ENCODE peak calls at places on chromosomes 5 and 9, in six cellular contexts. One of them, this sample, is unnamed.

GRCh38 chr9:136365775-136366223 is 2.3 kb upstream of the DNLZ start:
- DNase-seq in GM12891: no peak
- DNase-seq in SK-N-SH: no peak
- DNase-seq in HepG2: no peak
- DNase-seq in H1: no peak
- DNase-seq in GM12878: no peak
- DNase-seq in this sample: no peak

GRCh38 chr5:134436523-134437339 is 25.1 kb upstream of the CDKN2AIPNL start:
- DNase-seq in H1: no peak
- DNase-seq in SK-N-SH: no peak
- DNase-seq in GM12878: peak
- DNase-seq in GM12891: peak
- DNase-seq in HepG2: peak
- DNase-seq in this sample: peak

GRCh38 chr5:50866415-50866814 is 200.0 kb downstream of the PARP8 start:
- DNase-seq in HepG2: no peak
- DNase-seq in H1: no peak
- DNase-seq in GM12891: no peak
- DNase-seq in SK-N-SH: no peak
- DNase-seq in GM12878: no peak
- DNase-seq in this sample: no peak

GRCh38 chr9:19782005-19782404 is 6.8 kb downstream of the SLC24A2 start:
- DNase-seq in HepG2: no peak
- DNase-seq in SK-N-SH: no peak
- DNase-seq in GM12878: no peak
- DNase-seq in GM12891: no peak
- DNase-seq in H1: no peak
- DNase-seq in this sample: no peak

GRCh38 chr5:65481171-65481575 is 547 bp downstream of the ADAMTS6 start:
- DNase-seq in GM12891: no peak
- DNase-seq in SK-N-SH: peak
- DNase-seq in GM12878: no peak
- DNase-seq in HepG2: no peak
- DNase-seq in H1: no peak
- DNase-seq in this sample: no peak

GRCh38 chr5:111548992-111549649 is 36.8 kb upstream of the STARD4 start:
- DNase-seq in SK-N-SH: no peak
- DNase-seq in GM12891: no peak
- DNase-seq in H1: no peak
- DNase-seq in GM12878: no peak
- DNase-seq in HepG2: no peak
- DNase-seq in this sample: no peak

GRCh38 chr9:70563437-70564204 is 149.2 kb upstream of the KLF9 start:
- DNase-seq in GM12878: peak
- DNase-seq in GM12891: peak
- DNase-seq in SK-N-SH: no peak
- DNase-seq in H1: no peak
- DNase-seq in HepG2: no peak
- DNase-seq in this sample: peak

GRCh38 chr5:153508700-153509099 is 18.2 kb downstream of the GRIA1 start:
- DNase-seq in GM12878: no peak
- DNase-seq in GM12891: no peak
- DNase-seq in H1: no peak
- DNase-seq in HepG2: no peak
- DNase-seq in SK-N-SH: no peak
- DNase-seq in this sample: no peak

GRCh38 chr5:74192606-74193299 is 447.8 kb downstream of the ENC1 start:
- DNase-seq in H1: no peak
- DNase-seq in HepG2: no peak
- DNase-seq in SK-N-SH: no peak
- DNase-seq in GM12891: no peak
- DNase-seq in GM12878: no peak
- DNase-seq in this sample: no peak

GRCh38 chr5:172919525-172920446 is 39.4 kb upstream of the RPL26L1 start:
- DNase-seq in GM12891: no peak
- DNase-seq in SK-N-SH: no peak
- DNase-seq in HepG2: no peak
- DNase-seq in GM12878: no peak
- DNase-seq in H1: no peak
- DNase-seq in this sample: no peak

GRCh38 chr5:17218353-17219005 is 1.0 kb downstream of the BASP1 start:
- DNase-seq in SK-N-SH: peak
- DNase-seq in HepG2: no peak
- DNase-seq in H1: no peak
- DNase-seq in GM12891: no peak
- DNase-seq in GM12878: no peak
- DNase-seq in this sample: no peak

GRCh38 chr9:37187713-37188439 is 67.5 kb downstream of the ZCCHC7 start:
- DNase-seq in HepG2: no peak
- DNase-seq in SK-N-SH: no peak
- DNase-seq in GM12878: peak
- DNase-seq in GM12891: no peak
- DNase-seq in H1: no peak
- DNase-seq in this sample: no peak

GRCh38 chr5:123549256-123549904 is 37.4 kb downstream of the CSNK1G3 start:
- DNase-seq in GM12878: peak
- DNase-seq in SK-N-SH: no peak
- DNase-seq in H1: no peak
- DNase-seq in GM12891: no peak
- DNase-seq in HepG2: no peak
- DNase-seq in this sample: peak

GRCh38 chr5:136079195-136079985 is 50.6 kb downstream of the TGFBI start:
- DNase-seq in H1: no peak
- DNase-seq in HepG2: no peak
- DNase-seq in GM12891: peak
- DNase-seq in GM12878: no peak
- DNase-seq in SK-N-SH: no peak
- DNase-seq in this sample: no peak

GRCh38 chr9:128825923-128826702 is 3.5 kb downstream of the SPOUT1 start:
- DNase-seq in GM12878: no peak
- DNase-seq in HepG2: no peak
- DNase-seq in SK-N-SH: peak
- DNase-seq in H1: no peak
- DNase-seq in GM12891: no peak
- DNase-seq in this sample: no peak

GRCh38 chr9:99929652-99930051 is 23.2 kb downstream of the STX17 start:
- DNase-seq in HepG2: no peak
- DNase-seq in GM12891: no peak
- DNase-seq in SK-N-SH: no peak
- DNase-seq in GM12878: no peak
- DNase-seq in H1: no peak
- DNase-seq in this sample: no peak

GRCh38 chr9:87193925-87194380 is 246.6 kb upstream of the GAS1 start:
- DNase-seq in H1: no peak
- DNase-seq in GM12878: no peak
- DNase-seq in HepG2: no peak
- DNase-seq in SK-N-SH: no peak
- DNase-seq in GM12891: no peak
- DNase-seq in this sample: no peak

GRCh38 chr5:121218086-121218485 is 633.6 kb upstream of the FTMT start:
- DNase-seq in HepG2: no peak
- DNase-seq in GM12878: no peak
- DNase-seq in SK-N-SH: no peak
- DNase-seq in H1: no peak
- DNase-seq in GM12891: no peak
- DNase-seq in this sample: no peak

GRCh38 chr5:131466171-131466766 is 168.8 kb downstream of the RAPGEF6 start:
- DNase-seq in SK-N-SH: no peak
- DNase-seq in GM12891: no peak
- DNase-seq in H1: no peak
- DNase-seq in HepG2: no peak
- DNase-seq in GM12878: no peak
- DNase-seq in this sample: no peak

GRCh38 chr5:6516823-6517222 is 68.2 kb downstream of the UBE2QL1 start:
- DNase-seq in GM12891: no peak
- DNase-seq in SK-N-SH: no peak
- DNase-seq in H1: no peak
- DNase-seq in HepG2: no peak
- DNase-seq in GM12878: no peak
- DNase-seq in this sample: no peak

GRCh38 chr9:132717326-132717945 is 47.2 kb downstream of the GTF3C4 start:
- DNase-seq in GM12891: no peak
- DNase-seq in SK-N-SH: no peak
- DNase-seq in GM12878: no peak
- DNase-seq in H1: no peak
- DNase-seq in HepG2: no peak
- DNase-seq in this sample: no peak

GRCh38 chr9:70110194-70111041 is 66.8 kb downstream of the MAMDC2 start:
- DNase-seq in H1: no peak
- DNase-seq in GM12891: no peak
- DNase-seq in HepG2: no peak
- DNase-seq in SK-N-SH: no peak
- DNase-seq in GM12878: no peak
- DNase-seq in this sample: no peak

GRCh38 chr9:97990259-97990658 is 7.1 kb downstream of the ANP32B start:
- DNase-seq in HepG2: no peak
- DNase-seq in GM12891: no peak
- DNase-seq in GM12878: no peak
- DNase-seq in SK-N-SH: peak
- DNase-seq in H1: no peak
- DNase-seq in this sample: no peak

GRCh38 chr9:4923580-4924544 is 61.2 kb upstream of the JAK2 start:
- DNase-seq in GM12891: peak
- DNase-seq in GM12878: no peak
- DNase-seq in SK-N-SH: peak
- DNase-seq in HepG2: peak
- DNase-seq in H1: no peak
- DNase-seq in this sample: peak

GRCh38 chr5:33690736-33691135 is 201.1 kb downstream of the ADAMTS12 start:
- DNase-seq in HepG2: no peak
- DNase-seq in GM12878: no peak
- DNase-seq in GM12891: no peak
- DNase-seq in SK-N-SH: no peak
- DNase-seq in H1: no peak
- DNase-seq in this sample: no peak

GRCh38 chr5:25754895-25755294 is 1110.1 kb upstream of the CDH10 start:
- DNase-seq in SK-N-SH: no peak
- DNase-seq in GM12891: no peak
- DNase-seq in HepG2: peak
- DNase-seq in GM12878: no peak
- DNase-seq in H1: no peak
- DNase-seq in this sample: no peak

GRCh38 chr5:135535420-135535819 is 344 bp downstream of the NEUROG1 start:
- DNase-seq in GM12878: no peak
- DNase-seq in GM12891: no peak
- DNase-seq in H1: no peak
- DNase-seq in SK-N-SH: no peak
- DNase-seq in HepG2: no peak
- DNase-seq in this sample: no peak

GRCh38 chr5:128213340-128213739 is 129.8 kb downstream of the SLC12A2 start:
- DNase-seq in H1: peak
- DNase-seq in HepG2: peak
- DNase-seq in SK-N-SH: peak
- DNase-seq in GM12878: no peak
- DNase-seq in GM12891: no peak
- DNase-seq in this sample: no peak
- TF ChIP-seq TAF1 in H1: no peak
- TF ChIP-seq TAF1 in HepG2: no peak
- TF ChIP-seq TAF1 in SK-N-SH: no peak
- TF ChIP-seq TAF1 in GM12878: no peak
- TF ChIP-seq TAF1 in GM12891: no peak
- TF ChIP-seq TAF1 in this sample: no peak

GRCh38 chr5:154826-155225 is 36.5 kb upstream of the LRRC14B start:
- DNase-seq in HepG2: no peak
- DNase-seq in GM12891: no peak
- DNase-seq in SK-N-SH: peak
- DNase-seq in H1: no peak
- DNase-seq in GM12878: no peak
- DNase-seq in this sample: no peak

GRCh38 chr5:154236-154635 is 37.1 kb upstream of the LRRC14B start:
- DNase-seq in HepG2: no peak
- DNase-seq in H1: no peak
- DNase-seq in SK-N-SH: no peak
- DNase-seq in GM12891: no peak
- DNase-seq in GM12878: no peak
- DNase-seq in this sample: no peak

GRCh38 chr5:152077-152476 is 39.2 kb upstream of the LRRC14B start:
- DNase-seq in HepG2: no peak
- DNase-seq in GM12878: no peak
- DNase-seq in GM12891: no peak
- DNase-seq in H1: no peak
- DNase-seq in SK-N-SH: no peak
- DNase-seq in this sample: no peak

GRCh38 chr5:155651-156410 is 35.5 kb upstream of the LRRC14B start:
- DNase-seq in SK-N-SH: no peak
- DNase-seq in GM12891: no peak
- DNase-seq in HepG2: no peak
- DNase-seq in H1: no peak
- DNase-seq in GM12878: no peak
- DNase-seq in this sample: no peak

DNA sequence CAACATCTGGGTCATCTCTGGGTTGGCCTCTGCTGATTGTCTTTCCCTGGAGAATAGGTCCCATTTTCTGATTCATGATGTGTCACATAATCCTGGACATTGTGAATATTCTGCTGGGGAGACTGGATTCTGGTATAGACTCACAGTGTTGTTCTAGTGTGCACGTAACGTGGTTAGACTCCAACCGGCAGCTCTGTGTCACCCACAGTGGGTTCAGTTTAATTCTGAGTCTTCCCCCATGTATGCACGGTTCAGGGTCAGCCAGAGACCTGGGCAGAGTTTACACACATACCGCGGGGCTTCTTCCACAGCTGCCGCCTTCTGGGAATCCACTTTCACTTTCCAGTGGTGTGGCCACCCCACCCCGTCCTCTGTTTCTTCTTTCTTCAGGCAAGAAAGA is 38.0 kb upstream of the LRRC14B start:
- DNase-seq in HepG2: no peak
- DNase-seq in GM12891: no peak
- DNase-seq in H1: no peak
- DNase-seq in GM12878: no peak
- DNase-seq in SK-N-SH: no peak
- DNase-seq in this sample: no peak
- TF ChIP-seq TAF1 in HepG2: no peak
- TF ChIP-seq TAF1 in GM12891: no peak
- TF ChIP-seq TAF1 in H1: no peak
- TF ChIP-seq TAF1 in GM12878: no peak
- TF ChIP-seq TAF1 in SK-N-SH: no peak
- TF ChIP-seq TAF1 in this sample: no peak

GRCh38 chr5:176851871-176852270 is 41.5 kb downstream of the UNC5A start:
- DNase-seq in H1: no peak
- DNase-seq in HepG2: no peak
- DNase-seq in SK-N-SH: no peak
- DNase-seq in GM12878: no peak
- DNase-seq in GM12891: no peak
- DNase-seq in this sample: no peak
- TF ChIP-seq TAF1 in H1: no peak
- TF ChIP-seq TAF1 in HepG2: no peak
- TF ChIP-seq TAF1 in SK-N-SH: no peak
- TF ChIP-seq TAF1 in GM12878: no peak
- TF ChIP-seq TAF1 in GM12891: no peak
- TF ChIP-seq TAF1 in this sample: no peak

DNA sequence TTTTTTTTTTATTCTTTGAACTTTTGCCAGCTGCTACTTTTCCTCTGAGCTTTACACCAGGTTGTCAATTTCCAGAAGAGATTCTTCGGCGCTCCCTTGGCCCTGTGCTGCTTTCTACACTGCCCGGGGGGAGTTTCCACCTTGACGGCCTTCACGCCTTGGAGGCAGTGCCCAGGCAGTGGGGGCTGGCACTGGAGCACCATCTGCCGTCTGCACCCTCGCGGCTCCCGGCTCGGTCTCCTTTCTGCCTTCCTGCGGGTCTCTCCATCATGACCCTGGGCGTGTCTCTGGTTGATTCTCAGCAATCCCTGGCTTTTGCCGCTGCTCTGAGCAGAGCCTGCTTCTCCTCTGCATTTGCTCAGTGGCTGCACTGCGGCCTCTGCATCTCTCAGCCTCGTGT is 2.9 kb downstream of the SLC6A18 start:
- DNase-seq in H1: no peak
- DNase-seq in GM12878: no peak
- DNase-seq in SK-N-SH: no peak
- DNase-seq in GM12891: no peak
- DNase-seq in HepG2: no peak
- DNase-seq in this sample: no peak
- TF ChIP-seq TAF1 in H1: no peak
- TF ChIP-seq TAF1 in GM12878: no peak
- TF ChIP-seq TAF1 in SK-N-SH: no peak
- TF ChIP-seq TAF1 in GM12891: no peak
- TF ChIP-seq TAF1 in HepG2: no peak
- TF ChIP-seq TAF1 in this sample: no peak